ENCODE peak calls at places on chromosomes 4 and X, in seven cellular contexts. One of them, this sample, is unnamed. For H3K36me3, the result is how much of the 10 kb centered on the place peaks cover.

GRCh38 chr4:3321295-3321889 is 28.6 kb downstream of the RGS12 start:
- DNase-seq in bronchial epithelial cell: no peak
- DNase-seq in IMR-90: no peak
- DNase-seq in HCT116: no peak
- DNase-seq in GM06990: no peak
- DNase-seq in PC-3: no peak
- DNase-seq in spleen: peak
- DNase-seq in this sample: no peak

GRCh38 chr4:79682801-79683217 is 274.8 kb upstream of the GK2 start:
- DNase-seq in IMR-90: peak
- DNase-seq in GM06990: no peak
- DNase-seq in spleen: no peak
- DNase-seq in HCT116: no peak
- DNase-seq in PC-3: no peak
- DNase-seq in bronchial epithelial cell: no peak
- DNase-seq in this sample: no peak

GRCh38 chr4:73734405-73735070 is 5.8 kb upstream of the CXCL8 start:
- DNase-seq in IMR-90: peak
- DNase-seq in spleen: no peak
- DNase-seq in HCT116: no peak
- DNase-seq in bronchial epithelial cell: no peak
- DNase-seq in GM06990: no peak
- DNase-seq in PC-3: peak
- DNase-seq in this sample: no peak

GRCh38 chrX:40527543-40527942 is 53.2 kb upstream of the ATP6AP2 start:
- DNase-seq in HCT116: no peak
- DNase-seq in GM06990: no peak
- DNase-seq in spleen: no peak
- DNase-seq in bronchial epithelial cell: no peak
- DNase-seq in PC-3: no peak
- DNase-seq in IMR-90: no peak
- DNase-seq in this sample: no peak

GRCh38 chr4:143375326-143376073 is 38.8 kb downstream of the GAB1 start:
- DNase-seq in spleen: peak
- DNase-seq in IMR-90: no peak
- DNase-seq in bronchial epithelial cell: no peak
- DNase-seq in GM06990: no peak
- DNase-seq in PC-3: peak
- DNase-seq in HCT116: peak
- DNase-seq in this sample: no peak

GRCh38 chr4:158810487-158811215 is 41.8 kb downstream of the FNIP2 start:
- DNase-seq in spleen: no peak
- DNase-seq in HCT116: peak
- DNase-seq in bronchial epithelial cell: peak
- DNase-seq in GM06990: no peak
- DNase-seq in IMR-90: peak
- DNase-seq in PC-3: peak
- DNase-seq in this sample: peak

GRCh38 chr4:112910109-112910736 is 139.2 kb upstream of the ANK2 start:
- DNase-seq in HCT116: no peak
- DNase-seq in IMR-90: peak
- DNase-seq in GM06990: no peak
- DNase-seq in PC-3: peak
- DNase-seq in spleen: no peak
- DNase-seq in bronchial epithelial cell: no peak
- DNase-seq in this sample: no peak

GRCh38 chr4:30429813-30430466 is 290.2 kb upstream of the PCDH7 start:
- DNase-seq in HCT116: peak
- DNase-seq in GM06990: peak
- DNase-seq in spleen: no peak
- DNase-seq in IMR-90: peak
- DNase-seq in PC-3: peak
- DNase-seq in bronchial epithelial cell: peak
- DNase-seq in this sample: peak

GRCh38 chrX:124238268-124238667 is 94.2 kb upstream of the TEX13D start:
- DNase-seq in PC-3: no peak
- DNase-seq in GM06990: no peak
- DNase-seq in bronchial epithelial cell: no peak
- DNase-seq in IMR-90: no peak
- DNase-seq in spleen: no peak
- DNase-seq in HCT116: no peak
- DNase-seq in this sample: no peak

GRCh38 chr4:104519588-104519987 is 24.9 kb upstream of the CXXC4 start:
- DNase-seq in HCT116: no peak
- DNase-seq in IMR-90: no peak
- DNase-seq in PC-3: no peak
- DNase-seq in spleen: no peak
- DNase-seq in bronchial epithelial cell: no peak
- DNase-seq in GM06990: no peak
- DNase-seq in this sample: no peak

GRCh38 chr4:1761130-1761688 is 31.9 kb upstream of the FGFR3 start:
- DNase-seq in HCT116: no peak
- DNase-seq in bronchial epithelial cell: no peak
- DNase-seq in GM06990: no peak
- DNase-seq in PC-3: no peak
- DNase-seq in IMR-90: no peak
- DNase-seq in spleen: no peak
- DNase-seq in this sample: no peak

GRCh38 chr4:47642985-47643745 is 158.1 kb downstream of the ATP10D start:
- DNase-seq in HCT116: no peak
- DNase-seq in spleen: no peak
- DNase-seq in bronchial epithelial cell: no peak
- DNase-seq in GM06990: no peak
- DNase-seq in PC-3: no peak
- DNase-seq in IMR-90: peak
- DNase-seq in this sample: peak

DNA sequence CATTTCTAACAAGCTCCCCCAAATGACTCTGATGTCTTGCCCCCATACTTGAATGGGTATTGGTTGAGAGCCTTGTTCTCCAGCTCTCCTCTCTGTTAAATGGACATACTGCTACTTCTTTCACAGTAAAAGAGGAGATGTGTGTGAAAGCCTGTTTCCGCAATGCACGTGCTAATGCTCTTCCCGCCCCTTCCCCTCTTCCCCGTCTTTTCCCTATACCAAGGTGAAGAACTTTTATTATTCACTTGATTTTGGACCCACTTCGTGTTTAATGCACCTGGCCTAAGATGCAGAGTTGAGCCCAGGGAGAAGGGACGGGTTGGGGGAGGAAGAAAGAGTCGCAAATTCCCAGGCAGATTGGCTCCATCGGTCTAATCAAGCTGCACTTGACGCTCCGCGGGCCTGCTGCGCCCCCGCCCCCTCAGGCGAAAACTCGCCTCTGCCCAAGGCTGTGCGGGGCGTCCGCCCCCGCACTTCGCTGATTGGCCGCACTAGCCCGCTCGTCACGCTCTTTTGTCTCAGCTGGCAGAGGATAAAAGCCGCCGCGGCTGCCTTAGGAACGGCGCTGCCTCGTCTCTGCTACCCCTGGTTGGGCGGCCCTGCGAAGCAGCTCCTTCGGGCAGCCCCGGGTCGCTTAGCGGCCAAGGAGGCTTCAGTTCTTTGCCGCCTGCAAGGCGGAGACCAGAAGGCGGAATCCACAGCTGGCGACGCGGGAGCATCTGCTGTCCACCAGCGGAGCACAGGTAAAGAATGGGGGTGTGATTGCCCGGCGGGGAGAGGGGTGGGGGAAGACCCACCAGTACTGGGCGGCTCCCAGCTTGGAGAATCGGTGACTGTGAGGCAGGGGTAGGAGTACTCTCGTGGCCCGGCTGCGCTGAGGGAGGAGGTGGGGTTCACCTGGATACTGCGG is at the start of gene ZCCHC12:
- DNase-seq in spleen: peak
- DNase-seq in bronchial epithelial cell: peak
- DNase-seq in IMR-90: peak
- DNase-seq in GM06990: peak
- DNase-seq in PC-3: peak
- DNase-seq in HCT116: peak
- DNase-seq in this sample: peak
- H3K4me3 ChIP-seq in spleen: peak
- H3K4me3 ChIP-seq in bronchial epithelial cell: no peak
- H3K4me3 ChIP-seq in IMR-90: no peak
- H3K4me3 ChIP-seq in GM06990: no peak
- H3K4me3 ChIP-seq in PC-3: peak
- H3K4me3 ChIP-seq in HCT116: peak
- H3K4me3 ChIP-seq in this sample: peak

DNA sequence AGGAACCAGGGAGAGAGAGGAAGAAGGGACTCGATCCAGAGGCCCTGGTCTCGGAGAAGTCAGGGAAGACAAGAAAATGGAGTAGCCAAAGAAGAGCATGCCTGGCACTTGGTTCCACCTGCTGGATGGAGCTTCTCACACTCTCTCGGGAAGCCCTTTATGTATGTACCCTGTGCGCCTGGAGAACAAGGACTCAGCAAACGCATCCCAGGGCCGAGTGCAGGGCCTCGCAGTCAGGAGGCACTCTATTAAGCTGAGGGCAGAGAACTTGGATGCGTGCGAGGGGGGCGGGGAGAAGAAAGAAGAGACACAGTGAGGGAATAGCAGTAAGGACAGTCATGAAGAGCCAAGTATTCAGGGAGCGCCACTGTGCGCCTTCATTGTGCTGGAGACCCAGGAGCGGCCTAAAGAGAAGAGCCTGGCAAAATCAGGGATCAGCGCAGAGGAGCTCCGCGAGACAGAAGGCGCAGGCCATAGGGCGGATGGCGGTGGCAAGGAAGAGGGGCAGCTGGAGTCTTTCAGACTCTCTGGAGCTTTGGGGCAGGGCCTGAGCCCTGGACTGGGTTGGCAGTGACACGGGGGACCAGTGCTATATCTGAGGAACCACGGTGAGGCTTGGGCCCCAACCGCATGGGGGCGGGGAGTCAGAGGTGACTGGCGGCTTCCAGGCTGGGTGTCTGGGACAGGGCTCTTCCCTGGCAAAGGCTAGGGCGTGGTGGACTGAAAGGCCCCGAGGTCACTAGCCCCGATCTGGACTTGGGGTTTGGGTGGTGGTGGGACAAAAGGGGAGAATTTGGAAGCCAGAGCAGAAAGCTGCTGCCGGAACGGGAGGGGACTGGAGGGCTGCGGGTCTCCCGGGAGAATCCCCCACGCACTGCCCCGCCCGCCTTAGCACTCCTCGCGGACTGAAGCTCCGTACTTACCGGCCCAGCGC is 1.9 kb upstream of the SEPTIN6 start:
- DNase-seq in GM06990: peak
- DNase-seq in spleen: peak
- DNase-seq in bronchial epithelial cell: no peak
- DNase-seq in PC-3: no peak
- DNase-seq in IMR-90: no peak
- DNase-seq in HCT116: no peak
- DNase-seq in this sample: no peak
- TF ChIP-seq CTCF in GM06990: no peak
- TF ChIP-seq CTCF in spleen: no peak
- TF ChIP-seq CTCF in bronchial epithelial cell: peak
- TF ChIP-seq CTCF in PC-3: no peak
- TF ChIP-seq CTCF in IMR-90: no peak
- TF ChIP-seq CTCF in HCT116: no peak
- TF ChIP-seq CTCF in this sample: no peak

GRCh38 chr4:122224348-122224747 is 72.2 kb downstream of the BLTP1 start:
- DNase-seq in GM06990: no peak
- DNase-seq in IMR-90: peak
- DNase-seq in spleen: no peak
- DNase-seq in HCT116: no peak
- DNase-seq in PC-3: peak
- DNase-seq in bronchial epithelial cell: peak
- DNase-seq in this sample: no peak

GRCh38 chr4:122232633-122233032 is 80.5 kb downstream of the BLTP1 start:
- DNase-seq in IMR-90: no peak
- DNase-seq in bronchial epithelial cell: no peak
- DNase-seq in HCT116: no peak
- DNase-seq in spleen: no peak
- DNase-seq in PC-3: no peak
- DNase-seq in GM06990: no peak
- DNase-seq in this sample: no peak

GRCh38 chr4:122227202-122227601 is 75.1 kb downstream of the BLTP1 start:
- DNase-seq in bronchial epithelial cell: no peak
- DNase-seq in PC-3: no peak
- DNase-seq in IMR-90: no peak
- DNase-seq in GM06990: no peak
- DNase-seq in spleen: no peak
- DNase-seq in HCT116: no peak
- DNase-seq in this sample: no peak

GRCh38 chr4:122234686-122235085 is 82.6 kb downstream of the BLTP1 start:
- DNase-seq in IMR-90: no peak
- DNase-seq in bronchial epithelial cell: no peak
- DNase-seq in GM06990: no peak
- DNase-seq in spleen: no peak
- DNase-seq in HCT116: no peak
- DNase-seq in PC-3: no peak
- DNase-seq in this sample: no peak

DNA sequence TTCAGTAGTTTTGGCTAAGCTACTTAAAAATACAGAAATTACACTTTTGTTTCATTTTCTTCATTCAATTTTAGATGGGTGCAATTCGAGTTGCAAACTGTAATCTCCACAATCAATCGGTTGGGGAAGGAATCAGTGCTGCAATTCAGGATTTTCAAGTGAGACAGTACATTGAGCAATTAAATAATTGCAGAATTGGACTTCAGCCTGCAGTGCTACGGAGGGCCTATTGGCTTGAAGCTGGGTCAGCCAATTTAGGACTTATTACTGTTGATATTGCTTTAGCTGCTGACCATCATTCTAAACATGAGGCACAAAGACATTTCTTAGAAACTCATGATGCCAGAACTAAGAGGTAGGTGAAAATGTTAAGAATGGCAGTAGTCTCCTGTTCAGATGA is 77.7 kb downstream of the BLTP1 start:
- DNase-seq in PC-3: no peak
- DNase-seq in spleen: no peak
- DNase-seq in GM06990: no peak
- DNase-seq in HCT116: no peak
- DNase-seq in IMR-90: no peak
- DNase-seq in bronchial epithelial cell: no peak
- DNase-seq in this sample: no peak
- H3K36me3 ChIP-seq in PC-3: under half
- H3K36me3 ChIP-seq in spleen: half or more
- H3K36me3 ChIP-seq in GM06990: under half
- H3K36me3 ChIP-seq in HCT116: under half
- H3K36me3 ChIP-seq in IMR-90: under half
- H3K36me3 ChIP-seq in bronchial epithelial cell: under half
- H3K36me3 ChIP-seq in this sample: under half

DNA sequence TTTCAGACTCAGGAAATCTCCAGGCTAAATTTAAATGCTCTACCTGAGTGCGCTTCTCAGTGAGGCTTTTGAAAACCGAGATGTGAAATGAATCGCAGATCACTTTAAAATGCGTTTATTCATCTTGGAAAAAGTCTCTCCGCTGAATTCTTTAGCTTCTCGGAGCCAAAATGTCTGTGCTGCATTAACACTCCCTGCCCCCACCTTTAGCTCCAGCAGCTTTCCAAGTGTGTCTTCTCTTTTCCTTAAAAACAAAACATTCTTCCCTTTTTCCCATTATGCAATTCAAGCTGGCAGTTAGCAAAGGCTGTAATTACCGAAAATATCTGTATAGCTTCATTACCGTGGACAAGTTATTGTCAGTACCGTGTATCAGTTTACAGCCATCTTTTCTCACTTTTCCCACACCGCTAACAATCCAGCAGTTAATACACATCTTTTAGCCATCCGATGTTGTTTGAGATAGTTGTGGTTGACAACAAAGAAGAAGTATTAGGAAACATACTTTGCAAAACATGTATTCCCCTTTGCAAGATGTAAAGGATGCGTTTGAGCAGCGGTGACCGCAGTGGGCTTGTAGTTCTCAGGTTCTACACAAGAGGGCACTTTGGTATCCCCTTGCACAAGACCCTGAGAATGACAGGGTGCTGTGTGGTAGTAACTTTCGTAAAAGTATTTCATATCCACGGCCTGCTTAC is 136.1 kb upstream of the STX18 start:
- DNase-seq in bronchial epithelial cell: no peak
- DNase-seq in IMR-90: peak
- DNase-seq in spleen: no peak
- DNase-seq in HCT116: peak
- DNase-seq in GM06990: no peak
- DNase-seq in PC-3: no peak
- DNase-seq in this sample: no peak
- H3K4me3 ChIP-seq in bronchial epithelial cell: no peak
- H3K4me3 ChIP-seq in IMR-90: peak
- H3K4me3 ChIP-seq in spleen: peak
- H3K4me3 ChIP-seq in HCT116: no peak
- H3K4me3 ChIP-seq in GM06990: no peak
- H3K4me3 ChIP-seq in PC-3: no peak
- H3K4me3 ChIP-seq in this sample: no peak

This sample was measured in kidney epithelial cell.